ENCODE peak calls at places on chromosomes 5 and 9, in six cellular contexts. One of them, this sample, is unnamed.

GRCh38 chr5:175214152-175214551 is 229.8 kb downstream of the DRD1 start:
- DNase-seq in AG04449: peak
- DNase-seq in substantia nigra: no peak
- DNase-seq in RCC 7860: peak
- DNase-seq in lower lobe of right lung: no peak
- DNase-seq in endothelial cell: no peak
- DNase-seq in this sample: no peak

GRCh38 chr9:119366909-119367690 is 2.1 kb downstream of the BRINP1 start:
- DNase-seq in lower lobe of right lung: no peak
- DNase-seq in substantia nigra: no peak
- DNase-seq in AG04449: no peak
- DNase-seq in RCC 7860: no peak
- DNase-seq in endothelial cell: no peak
- DNase-seq in this sample: no peak

GRCh38 chr5:107602896-107603295 is 67.8 kb downstream of the EFNA5 start:
- DNase-seq in AG04449: no peak
- DNase-seq in lower lobe of right lung: no peak
- DNase-seq in substantia nigra: no peak
- DNase-seq in endothelial cell: no peak
- DNase-seq in RCC 7860: no peak
- DNase-seq in this sample: no peak

GRCh38 chr5:3394046-3394597 is 201.5 kb upstream of the IRX1 start:
- DNase-seq in AG04449: no peak
- DNase-seq in lower lobe of right lung: no peak
- DNase-seq in RCC 7860: no peak
- DNase-seq in substantia nigra: no peak
- DNase-seq in endothelial cell: no peak
- DNase-seq in this sample: no peak

GRCh38 chr5:147418613-147419012 is 91.3 kb downstream of the DPYSL3 start:
- DNase-seq in AG04449: no peak
- DNase-seq in endothelial cell: no peak
- DNase-seq in substantia nigra: no peak
- DNase-seq in lower lobe of right lung: no peak
- DNase-seq in RCC 7860: no peak
- DNase-seq in this sample: no peak

GRCh38 chr5:149493316-149493715 is 57.9 kb downstream of the CSNK1A1 start:
- DNase-seq in substantia nigra: no peak
- DNase-seq in AG04449: no peak
- DNase-seq in endothelial cell: no peak
- DNase-seq in lower lobe of right lung: no peak
- DNase-seq in RCC 7860: no peak
- DNase-seq in this sample: no peak

GRCh38 chr9:114003756-114004155 is 74.3 kb downstream of the AMBP start:
- DNase-seq in lower lobe of right lung: no peak
- DNase-seq in RCC 7860: no peak
- DNase-seq in endothelial cell: no peak
- DNase-seq in substantia nigra: no peak
- DNase-seq in AG04449: no peak
- DNase-seq in this sample: no peak

GRCh38 chr5:120614512-120614911 is 150.4 kb downstream of the PRR16 start:
- DNase-seq in endothelial cell: no peak
- DNase-seq in substantia nigra: no peak
- DNase-seq in lower lobe of right lung: no peak
- DNase-seq in RCC 7860: peak
- DNase-seq in AG04449: peak
- DNase-seq in this sample: no peak

GRCh38 chr5:149737355-149737754 is 7.2 kb downstream of the PPARGC1B start:
- DNase-seq in lower lobe of right lung: no peak
- DNase-seq in RCC 7860: no peak
- DNase-seq in AG04449: no peak
- DNase-seq in substantia nigra: no peak
- DNase-seq in endothelial cell: no peak
- DNase-seq in this sample: no peak

GRCh38 chr5:111983459-111983858 is 226.5 kb upstream of the NREP start:
- DNase-seq in AG04449: no peak
- DNase-seq in RCC 7860: no peak
- DNase-seq in substantia nigra: no peak
- DNase-seq in endothelial cell: no peak
- DNase-seq in lower lobe of right lung: no peak
- DNase-seq in this sample: no peak

GRCh38 chr5:142982821-142983200 is 212.6 kb downstream of the ARHGAP26 start:
- DNase-seq in lower lobe of right lung: no peak
- DNase-seq in AG04449: no peak
- DNase-seq in substantia nigra: no peak
- DNase-seq in endothelial cell: no peak
- DNase-seq in RCC 7860: no peak
- DNase-seq in this sample: peak

GRCh38 chr5:174837919-174838902 is 113.8 kb downstream of the MSX2 start:
- DNase-seq in substantia nigra: no peak
- DNase-seq in AG04449: peak
- DNase-seq in RCC 7860: peak
- DNase-seq in endothelial cell: peak
- DNase-seq in lower lobe of right lung: no peak
- DNase-seq in this sample: peak

GRCh38 chr9:2032234-2032633 is 17.1 kb downstream of the SMARCA2 start:
- DNase-seq in substantia nigra: no peak
- DNase-seq in RCC 7860: no peak
- DNase-seq in endothelial cell: no peak
- DNase-seq in lower lobe of right lung: no peak
- DNase-seq in AG04449: no peak
- DNase-seq in this sample: no peak

GRCh38 chr5:13708906-13709305 is 235.6 kb downstream of the DNAH5 start:
- DNase-seq in substantia nigra: no peak
- DNase-seq in endothelial cell: no peak
- DNase-seq in AG04449: no peak
- DNase-seq in lower lobe of right lung: no peak
- DNase-seq in RCC 7860: no peak
- DNase-seq in this sample: no peak

GRCh38 chr5:55393501-55394175 is 85.8 kb downstream of the MTREX start:
- DNase-seq in AG04449: no peak
- DNase-seq in RCC 7860: no peak
- DNase-seq in lower lobe of right lung: no peak
- DNase-seq in substantia nigra: no peak
- DNase-seq in endothelial cell: no peak
- DNase-seq in this sample: no peak

This sample was measured in H9.